ENCODE peak calls at places on chromosomes 7 and 10, in seven cellular contexts. H, B, O, U, Z, R and Q are unnamed samples.

GRCh38 chr10:96565774-96566173 is 21.0 kb downstream of the TM9SF3 start:
- DNase-seq in H (no peak), B (no peak), O (no peak), U (no peak), Z (no peak), R (no peak), Q (no peak)

GRCh38 chr10:45420453-45421192 is 46.6 kb downstream of the ALOX5 start:
- DNase-seq in H (no peak), B (peak; percentile 84), O (peak; percentile 53), U (peak; percentile 69), Z (peak; percentile 89), R (peak; percentile 87), Q (peak; percentile 69)

GRCh38 chr10:86100581-86101061 is 266.0 kb downstream of the GRID1 start:
- DNase-seq in H (peak; percentile 58), B (peak; percentile 64), O (peak; percentile 32), U (no peak), Z (peak; percentile 52), R (no peak), Q (peak; percentile 21)

GRCh38 chr10:60569681-60570080 is 180.0 kb upstream of the ANK3 start:
- DNase-seq in H (no peak), B (no peak), O (no peak), U (no peak), Z (no peak), R (no peak), Q (no peak)

GRCh38 chr10:76624470-76624869 is 1013.1 kb downstream of the KCNMA1 start:
- DNase-seq in H (no peak), B (peak; percentile 46), O (peak; percentile 4), U (no peak), Z (no peak), R (no peak), Q (no peak)

GRCh38 chr10:59648711-59649201 is 60.9 kb downstream of the SLC16A9 start:
- DNase-seq in H (no peak), B (no peak), O (no peak), U (no peak), Z (no peak), R (no peak), Q (no peak)

GRCh38 chr7:107815254-107815882 is 12.3 kb upstream of the SLC26A3 start:
- DNase-seq in H (no peak), B (no peak), O (peak; percentile 6), U (no peak), Z (no peak), R (no peak), Q (no peak)

GRCh38 chr7:84637568-84638338 is 443.2 kb upstream of the SEMA3A start:
- DNase-seq in H (no peak), B (no peak), O (no peak), U (no peak), Z (no peak), R (no peak), Q (no peak)

GRCh38 chr7:100837099-100837836 is 9.9 kb upstream of the EPHB4 start:
- DNase-seq in H (peak; percentile 81), B (no peak), O (peak; percentile 70), U (peak; percentile 92), Z (peak; percentile 95), R (peak; percentile 92), Q (peak; percentile 89)

GRCh38 chr7:128885370-128886187 is 22.9 kb downstream of the ATP6V1F start:
- DNase-seq in H (no peak), B (no peak), O (no peak), U (no peak), Z (no peak), R (no peak), Q (no peak)

GRCh38 chr10:13816195-13816926 is 229.6 kb downstream of the PRPF18 start:
- DNase-seq in H (no peak), B (no peak), O (no peak), U (no peak), Z (peak; percentile 74), R (peak; percentile 58), Q (no peak)

GRCh38 chr7:102024005-102024768 is 206.8 kb downstream of the CUX1 start:
- DNase-seq in H (no peak), B (no peak), O (no peak), U (no peak), Z (no peak), R (no peak), Q (no peak)

GRCh38 chr10:6924166-6924565 is 344.1 kb upstream of the PRKCQ start:
- DNase-seq in H (no peak), B (peak; percentile 27), O (no peak), U (no peak), Z (no peak), R (no peak), Q (no peak)

GRCh38 chr7:83850037-83850619 is 201.2 kb upstream of the SEMA3E start:
- DNase-seq in H (no peak), B (no peak), O (no peak), U (no peak), Z (no peak), R (no peak), Q (no peak)

GRCh38 chr7:1300206-1300605 is 67.5 kb downstream of the UNCX start:
- DNase-seq in H (no peak), B (no peak), O (no peak), U (no peak), Z (no peak), R (no peak), Q (no peak)

GRCh38 chr7:122975341-122975740 is 20.2 kb downstream of the TAS2R16 start:
- DNase-seq in H (no peak), B (peak; percentile 46), O (no peak), U (no peak), Z (no peak), R (no peak), Q (no peak)

GRCh38 chr10:79340646-79341244 is 6.5 kb upstream of the PPIF start:
- DNase-seq in H (no peak), B (no peak), O (no peak), U (no peak), Z (no peak), R (no peak), Q (no peak)

GRCh38 chr10:49325916-49326783 is 27.2 kb downstream of the C10orf71 start:
- DNase-seq in H (no peak), B (no peak), O (no peak), U (no peak), Z (no peak), R (no peak), Q (no peak)

GRCh38 chr10:30702860-30703259 is 73.3 kb upstream of the LYZL2 start:
- DNase-seq in H (no peak), B (no peak), O (no peak), U (no peak), Z (no peak), R (no peak), Q (no peak)

GRCh38 chr10:30697806-30698205 is 68.3 kb upstream of the LYZL2 start:
- DNase-seq in H (no peak), B (no peak), O (no peak), U (no peak), Z (no peak), R (no peak), Q (no peak)

GRCh38 chr10:30704016-30704600 is 74.6 kb upstream of the LYZL2 start:
- DNase-seq in H (no peak), B (no peak), O (no peak), U (no peak), Z (no peak), R (no peak), Q (no peak)

GRCh38 chr10:30705086-30705624 is 75.6 kb upstream of the LYZL2 start:
- DNase-seq in H (no peak), B (peak; percentile 26), O (no peak), U (no peak), Z (peak; percentile 72), R (peak; percentile 25), Q (no peak)

DNA sequence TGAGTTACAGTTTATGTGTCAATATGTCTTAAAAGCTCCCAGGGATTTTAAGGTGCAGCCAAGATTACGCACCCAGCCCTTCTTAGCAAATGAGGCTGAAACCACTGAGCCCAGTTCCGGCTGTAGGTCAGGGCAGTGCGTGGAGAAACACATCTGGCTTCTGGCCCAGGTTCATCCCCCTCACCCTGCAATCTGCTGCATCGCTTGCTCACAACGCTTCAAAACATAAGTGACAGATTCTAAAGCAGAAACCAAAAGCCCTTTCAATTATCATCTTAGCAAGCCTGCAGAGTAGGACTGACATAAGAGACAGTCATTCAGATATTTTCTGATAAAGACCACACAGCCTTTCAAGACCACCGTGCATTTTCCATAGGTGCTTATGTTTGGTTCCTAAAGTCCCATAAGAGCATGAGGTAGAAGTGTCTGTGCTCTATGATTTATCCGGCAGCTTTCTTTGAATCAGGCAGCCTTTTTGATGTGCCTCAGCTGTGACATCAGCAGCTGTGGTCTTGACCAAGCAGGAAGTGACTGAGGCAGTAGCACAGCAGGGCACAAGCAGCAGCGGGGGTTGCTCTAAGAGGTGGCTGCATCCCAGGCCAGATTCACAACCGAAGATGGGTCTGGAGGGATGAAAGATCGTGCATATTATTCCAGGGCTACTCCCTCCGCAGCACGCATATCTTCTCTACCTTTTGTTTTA is 72.1 kb upstream of the LYZL2 start:
- DNase-seq in H (no peak), B (peak; percentile 80), O (no peak), U (peak; percentile 24), Z (peak; percentile 89), R (peak; percentile 69), Q (no peak)
- TF ChIP-seq POLR2A in H (no peak), B (no peak), O (peak; percentile 55), U (no peak), Z (peak; percentile 12), R (no peak), Q (no peak)

DNA sequence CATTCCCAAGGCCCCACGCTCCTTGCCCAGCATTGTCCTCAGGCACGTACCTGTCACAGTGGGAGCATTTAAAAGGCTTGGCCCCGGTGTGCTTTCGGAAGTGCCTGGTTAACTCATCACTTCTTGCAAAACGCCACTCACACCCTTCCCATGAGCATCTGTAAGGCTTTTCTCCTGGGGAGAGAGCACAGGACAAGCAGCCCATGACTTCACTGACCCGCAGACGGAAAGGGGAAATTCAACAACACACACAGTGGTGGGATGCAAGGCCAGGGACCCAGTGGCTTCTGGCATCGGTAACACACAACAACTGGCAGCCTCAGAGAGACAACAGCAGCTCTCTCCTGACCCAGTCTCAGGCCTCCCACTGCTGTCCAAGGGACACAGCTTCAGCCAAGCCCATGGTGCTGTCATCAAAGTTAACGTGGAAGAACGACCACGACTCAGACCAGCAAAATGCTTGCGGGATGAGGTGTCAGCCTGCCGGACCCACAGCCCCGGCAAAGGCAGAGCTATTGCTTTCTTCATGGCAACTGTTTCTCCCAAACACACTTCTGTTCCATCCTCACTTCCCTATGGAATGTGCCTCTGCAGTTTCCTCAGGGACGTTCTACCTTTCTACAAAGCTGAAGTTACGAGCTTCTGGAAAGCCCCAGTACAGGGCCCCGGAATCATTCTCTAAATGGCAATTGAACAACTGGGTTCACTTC is 4.8 kb downstream of the KLF6 start:
- DNase-seq in H (no peak), B (no peak), O (no peak), U (no peak), Z (peak; percentile 54), R (no peak), Q (peak; percentile 31)
- TF ChIP-seq POLR2A in H (no peak), B (no peak), O (peak; percentile 58), U (no peak), Z (no peak), R (peak; percentile 21), Q (no peak)

DNA sequence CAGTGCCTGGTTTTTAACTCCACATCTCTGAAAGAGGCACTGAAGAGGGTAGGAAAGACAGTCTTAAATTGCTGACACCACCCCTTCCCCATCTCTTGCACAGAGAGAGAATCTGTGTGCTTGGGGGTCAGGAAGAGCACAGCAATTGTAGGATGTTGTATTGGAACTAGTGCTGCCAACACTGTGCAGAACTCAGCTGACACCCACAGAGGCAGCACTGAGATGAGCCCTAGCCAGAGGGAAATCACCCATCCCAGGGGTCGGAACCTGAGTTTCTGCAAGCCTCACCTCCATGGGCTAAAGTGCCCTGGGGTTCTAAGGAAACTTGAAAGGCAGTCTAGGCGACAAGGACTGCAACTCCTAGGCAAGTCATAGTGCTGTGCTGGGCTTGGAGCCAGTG is 11.0 kb upstream of the TNKS2 start:
- DNase-seq in H (no peak), B (no peak), O (no peak), U (no peak), Z (no peak), R (no peak), Q (no peak)
- TF ChIP-seq POLR2A in H (no peak), B (no peak), O (no peak), U (no peak), Z (no peak), R (no peak), Q (no peak)

GRCh38 chr7:23299770-23300300 is 696 bp downstream of the MALSU1 start:
- DNase-seq in H (peak; percentile 26), B (peak; percentile 58), O (no peak), U (no peak), Z (no peak), R (no peak), Q (peak; percentile 69)
- TF ChIP-seq POLR2A in H (no peak), B (no peak), O (no peak), U (no peak), Z (no peak), R (no peak), Q (no peak)